ENCODE peak calls at places on chromosomes 4 and X, in ten cellular contexts. A is D341Med; J is iPS DF 6.9; Z is GM13977; S is AG09319; M is activated CD4-positive, alpha-beta T cell treated with anti-CD3 and anti-CD28 coated beads, Interleukin-2, amount 10 ng/mL, durations not matched to agents 7 days and 5 days; U is mucosa of descending colon; E is H9; Y is astrocyte of the spinal cord; O is epithelial cell of esophagus. H is an unnamed sample.

GRCh38 chr4:143183513-143184216 is 1.1 kb upstream of the USP38 start:
- DNase-seq in O (no peak), U (no peak), Y (peak; percentile 6), Z (no peak), A (no peak), S (no peak), E (no peak), M (no peak), J (no peak), H (no peak)

GRCh38 chrX:12080265-12080664 is 58.0 kb upstream of the FRMPD4 start:
- DNase-seq in Y (peak; percentile 26), J (peak; percentile 16), M (no peak), U (no peak), O (peak; percentile 44), Z (peak; percentile 23), E (peak; percentile 26), S (peak; percentile 2), A (peak; percentile 37), H (no peak)

GRCh38 chr4:76747613-76748012 is 150.3 kb downstream of the SOWAHB start:
- DNase-seq in O (no peak), A (no peak), S (no peak), M (no peak), Z (no peak), E (no peak), Y (no peak), J (no peak), U (no peak), H (no peak)

GRCh38 chr4:71187399-71188196 is 151.2 kb upstream of the SLC4A4 start:
- DNase-seq in O (peak; percentile 34), S (no peak), U (peak; percentile 68), M (no peak), J (no peak), Z (peak; percentile 44), A (no peak), Y (peak; percentile 62), E (peak; percentile 56), H (peak; percentile 36)

GRCh38 chrX:70907900-70908299 is 611 bp downstream of the TEX11 start:
- DNase-seq in E (peak; percentile 45), M (no peak), S (no peak), U (no peak), J (no peak), A (no peak), Y (no peak), O (no peak), Z (no peak), H (no peak)

GRCh38 chrX:11215191-11215921 is 77.9 kb upstream of the AMELX start:
- DNase-seq in E (peak; percentile 66), J (peak; percentile 5), S (no peak), O (no peak), M (no peak), Y (no peak), Z (peak; percentile 57), A (no peak), U (no peak), H (no peak)

GRCh38 chrX:72062890-72063289 is 68.8 kb downstream of the RTL5 start:
- DNase-seq in Z (no peak), Y (no peak), A (no peak), U (no peak), S (no peak), O (no peak), E (no peak), M (no peak), J (no peak), H (no peak)

GRCh38 chr4:67871867-67872266 is 11.9 kb downstream of the TMPRSS11D start:
- DNase-seq in S (peak; percentile 14), Y (peak; percentile 64), M (no peak), A (peak; percentile 41), E (no peak), Z (peak; percentile 26), U (no peak), O (peak; percentile 80), J (no peak), H (no peak)

GRCh38 chr4:173538148-173538902 is 8.3 kb upstream of the HAND2 start:
- DNase-seq in Z (no peak), M (no peak), U (peak; percentile 46), S (no peak), J (no peak), Y (no peak), A (peak; percentile 45), E (no peak), O (no peak), H (no peak)

GRCh38 chr4:118772149-118773081 is 63.5 kb downstream of the SEC24D start:
- DNase-seq in Z (peak; percentile 33), S (peak; percentile 31), Y (peak; percentile 63), E (no peak), J (no peak), U (no peak), O (peak; percentile 63), M (no peak), A (peak; percentile 49), H (peak; percentile 15)

GRCh38 chrX:126489141-126489540 is 63.5 kb downstream of the DCAF12L1 start:
- DNase-seq in Y (peak; percentile 3), U (no peak), J (no peak), S (no peak), Z (no peak), O (no peak), M (no peak), E (no peak), A (no peak), H (no peak)

GRCh38 chrX:130769835-130770234 is 133.2 kb downstream of the ENOX2 start:
- DNase-seq in Z (no peak), A (no peak), S (no peak), Y (no peak), M (no peak), O (no peak), J (no peak), E (no peak), U (no peak), H (no peak)